ENCODE peak calls at places on chromosome 19, in ten cellular contexts. Z is BJ, J is cardiac muscle cell, W is foreskin fibroblast, A is mucosa of descending colon, X is thyroid gland, F is kidney epithelial cell, Y is mammary epithelial cell, E is AG10803, K is MM.1S. Q is an unnamed sample.

GRCh38 chr19:31152906-31153305 is 196.3 kb downstream of the TSHZ3 start:
- DNase-seq in A (no peak), W (peak; percentile 23), J (no peak), E (peak; percentile 23), K (no peak), Y (peak; percentile 22), X (no peak), Z (no peak), F (no peak), Q (no peak)

GRCh38 chr19:13079542-13079986 is 23.1 kb downstream of the LYL1 start:
- DNase-seq in W (peak; percentile 95), E (peak; percentile 86), Z (peak; percentile 70), A (peak; percentile 89), F (no peak), Y (no peak), J (peak; percentile 61), X (peak; percentile 48), K (no peak), Q (peak; percentile 42)

GRCh38 chr19:7076151-7076550 is 6.6 kb downstream of the ZNF557 start:
- DNase-seq in Y (no peak), A (no peak), K (no peak), W (no peak), J (no peak), E (no peak), Z (no peak), F (no peak), X (no peak), Q (no peak)

GRCh38 chr19:58516964-58517833 is 2.4 kb downstream of the ZBTB45 start:
- DNase-seq in X (no peak), W (no peak), J (no peak), Z (no peak), F (no peak), K (no peak), Y (no peak), A (peak; percentile 39), E (no peak), Q (no peak)

GRCh38 chr19:35246466-35247096 is 2.2 kb upstream of the LSR start:
- DNase-seq in J (no peak), Z (no peak), F (no peak), W (no peak), X (no peak), Y (no peak), K (no peak), E (no peak), A (no peak), Q (no peak)

GRCh38 chr19:18429717-18430416 is 8.1 kb downstream of the ISYNA1 start:
- DNase-seq in E (no peak), F (no peak), Y (no peak), Z (no peak), K (no peak), A (no peak), W (no peak), J (no peak), X (no peak), Q (no peak)

GRCh38 chr19:41705393-41706174 is 2.8 kb upstream of the CEACAM5 start:
- DNase-seq in K (no peak), Y (peak; percentile 20), J (peak; percentile 25), X (peak; percentile 17), A (peak; percentile 71), E (no peak), F (no peak), Z (no peak), W (peak; percentile 31), Q (no peak)

GRCh38 chr19:50432658-50433057 is at the start of gene MYBPC2:
- DNase-seq in Y (no peak), A (no peak), W (no peak), Z (no peak), X (no peak), J (peak; percentile 27), E (no peak), K (no peak), F (no peak), Q (no peak)

GRCh38 chr19:7871530-7872305 is 2.5 kb downstream of the PRR36 start:
- DNase-seq in K (no peak), A (peak; percentile 95), Y (peak; percentile 88), E (peak; percentile 89), W (peak; percentile 95), X (peak; percentile 76), J (peak; percentile 98), Z (peak; percentile 57), F (peak; percentile 52), Q (peak; percentile 72)

GRCh38 chr19:14091086-14091884 is 734 bp upstream of the SAMD1 start:
- DNase-seq in Z (no peak), Y (peak; percentile 48), F (no peak), W (peak; percentile 72), J (peak; percentile 58), K (peak; percentile 49), X (peak; percentile 26), E (peak; percentile 60), A (peak; percentile 92), Q (no peak)

GRCh38 chr19:35727053-35727955 is 9.5 kb downstream of the KMT2B start:
- DNase-seq in A (no peak), Y (no peak), J (no peak), K (no peak), Z (no peak), F (no peak), X (no peak), W (no peak), E (no peak), Q (no peak)

GRCh38 chr19:29878973-29879654 is 62.9 kb upstream of the URI1 start:
- DNase-seq in W (peak; percentile 29), Y (peak; percentile 32), Z (peak; percentile 9), A (no peak), J (peak; percentile 19), F (no peak), E (peak; percentile 45), X (peak; percentile 22), K (peak; percentile 48), Q (no peak)

GRCh38 chr19:1910169-1910568 is 5.0 kb downstream of the ADAT3 start:
- DNase-seq in K (no peak), W (peak; percentile 57), A (no peak), E (peak; percentile 73), X (no peak), J (peak; percentile 26), Z (no peak), Y (no peak), F (no peak), Q (no peak)

GRCh38 chr19:1905863-1906375 is 720 bp downstream of the ADAT3 start:
- DNase-seq in Y (no peak), K (no peak), Z (no peak), F (no peak), W (no peak), J (no peak), A (no peak), X (no peak), E (no peak), Q (no peak)

GRCh38 chr19:1906985-1907562 is 1.9 kb downstream of the ADAT3 start:
- DNase-seq in A (no peak), W (no peak), Z (no peak), J (no peak), E (no peak), K (no peak), Y (no peak), X (no peak), F (no peak), Q (no peak)

GRCh38 chr19:1908364-1908678 is 3.1 kb downstream of the ADAT3 start:
- DNase-seq in J (no peak), E (no peak), X (no peak), A (no peak), W (no peak), Y (no peak), K (no peak), F (no peak), Z (no peak), Q (no peak)

DNA sequence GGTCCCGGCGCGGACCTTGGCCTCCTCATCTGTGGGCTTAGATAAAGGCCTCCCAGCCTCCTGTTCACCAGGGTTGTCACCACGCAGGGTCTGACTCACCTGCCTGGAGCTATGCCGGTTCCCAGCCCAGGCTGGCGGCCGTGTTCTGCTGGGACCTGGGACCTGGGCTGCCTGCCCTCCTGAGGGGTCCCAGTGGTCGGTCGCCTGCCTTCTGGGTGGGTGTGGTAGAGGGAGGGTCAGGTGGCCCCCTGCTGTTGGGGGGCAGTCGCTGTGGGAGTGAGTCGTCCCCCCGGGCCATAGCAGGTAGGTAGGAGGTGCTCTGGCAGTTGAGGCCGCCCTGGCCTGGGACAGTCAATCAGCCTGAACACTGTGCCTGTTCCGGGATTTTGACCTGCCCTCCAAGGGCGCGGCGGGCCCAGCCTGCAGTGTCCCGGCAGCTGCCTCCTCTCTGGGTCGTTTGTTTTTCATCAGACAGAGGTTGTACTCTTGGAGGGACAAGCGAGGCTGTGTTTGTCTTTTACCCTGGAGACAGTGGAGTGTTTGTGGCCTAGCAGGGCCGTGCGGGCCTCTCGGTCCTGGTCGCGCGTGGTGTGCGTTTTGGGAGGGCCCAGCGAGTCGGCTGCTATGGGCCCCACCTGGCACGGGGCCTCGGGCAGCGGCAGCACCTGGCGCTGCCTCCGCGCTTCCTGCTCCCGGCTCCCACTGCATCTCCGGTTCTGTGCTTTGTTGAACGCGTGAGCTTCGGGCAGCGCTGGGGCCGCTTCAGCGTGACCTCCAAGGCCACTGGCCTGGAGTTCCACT is 2.6 kb downstream of the ADAT3 start:
- DNase-seq in E (no peak), Z (no peak), K (no peak), W (no peak), A (peak; percentile 85), Y (peak; percentile 49), X (peak; percentile 16), F (no peak), J (no peak), Q (no peak)
- H3K4me3 ChIP-seq in E (no peak overlapping the region), Z (no peak overlapping the region), K (no peak overlapping the region), W (no peak overlapping the region), A (no peak overlapping the region), Y (no peak overlapping the region), X (no peak overlapping the region), F (peak overlapping the region; percentile 29), J (no peak overlapping the region), Q (no peak overlapping the region)

GRCh38 chr19:1912760-1913505 is 7.7 kb downstream of the ADAT3 start:
- DNase-seq in A (no peak), J (no peak), Y (no peak), K (no peak), X (no peak), W (no peak), F (no peak), E (no peak), Z (no peak), Q (no peak)
- TF ChIP-seq CTCF in A (no peak), J (no peak), Y (no peak), K (no peak), X (no peak), W (no peak), F (no peak), E (no peak), Z (no peak), Q (no peak)

GRCh38 chr19:19661141-19661674 is 2.3 kb downstream of the ATP13A1 start:
- DNase-seq in K (no peak), Z (no peak), X (no peak), F (no peak), Y (no peak), E (no peak), A (peak; percentile 29), J (no peak), W (no peak), Q (no peak)
- H3K4me3 ChIP-seq in K (no peak overlapping the region), Z (no peak overlapping the region), X (no peak overlapping the region), F (no peak overlapping the region), Y (no peak overlapping the region), E (no peak overlapping the region), A (no peak overlapping the region), J (no peak overlapping the region), W (no peak overlapping the region), Q (no peak overlapping the region)

DNA sequence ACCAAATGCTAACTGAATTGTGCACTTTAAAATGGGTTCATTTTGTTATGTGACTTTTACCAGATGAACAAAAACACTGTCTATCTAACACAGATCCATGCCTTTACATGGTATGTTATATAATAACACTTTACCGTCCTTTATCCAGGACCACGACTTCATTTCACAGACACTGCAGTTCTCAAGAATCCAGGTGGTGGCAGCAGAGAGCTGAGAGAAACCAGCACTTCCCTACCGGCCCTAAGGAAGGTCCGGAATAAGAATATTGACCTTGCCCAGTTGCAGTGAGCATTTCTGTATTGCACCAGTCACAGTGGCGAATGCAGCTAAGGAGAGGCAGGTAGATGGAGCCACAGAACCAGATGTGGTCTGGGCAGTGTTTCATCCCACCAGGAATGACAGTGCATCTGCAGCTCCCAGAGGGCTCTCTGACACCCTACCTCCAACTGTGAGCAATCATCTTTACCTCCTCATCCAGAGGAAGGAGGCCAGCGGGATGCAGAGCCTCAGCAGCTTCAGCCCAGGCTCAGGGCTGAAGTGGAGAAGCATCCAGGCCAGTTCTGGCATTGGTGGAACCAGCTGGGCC is 44.6 kb downstream of the ZNF787 start:
- DNase-seq in Y (peak; percentile 35), K (peak; percentile 35), A (peak; percentile 59), Z (no peak), X (peak; percentile 65), F (no peak), E (peak; percentile 45), W (peak; percentile 78), J (peak; percentile 71), Q (peak; percentile 33)
- TF ChIP-seq CTCF in Y (peak; percentile 92), K (peak; percentile 80), A (peak; percentile 68), Z (peak; percentile 92), X (peak; percentile 93), F (peak; percentile 83), E (peak; percentile 96), W (peak; percentile 85), J (peak; percentile 90), Q (peak; percentile 89)

Q was measured in astrocyte of the cerebellum.